ENCODE peak calls at places on chromosomes 12 and 14, in seven cellular contexts. One of them, this sample, is unnamed.

GRCh38 chr12:3961573-3961972 is 88.4 kb upstream of the PARP11 start:
- DNase-seq in IMR-90: no peak
- DNase-seq in H9: no peak
- DNase-seq in H1: no peak
- DNase-seq in neuronal stem cell: no peak
- DNase-seq in mesenchymal stem cell: no peak
- DNase-seq in trophoblast cell: no peak
- DNase-seq in this sample: no peak

GRCh38 chr12:99920561-99920960 is 64.2 kb downstream of the ANKS1B start:
- DNase-seq in IMR-90: no peak
- DNase-seq in H9: no peak
- DNase-seq in H1: no peak
- DNase-seq in neuronal stem cell: no peak
- DNase-seq in mesenchymal stem cell: no peak
- DNase-seq in trophoblast cell: no peak
- DNase-seq in this sample: peak; percentile 28

GRCh38 chr12:28539691-28540323 is 349.6 kb downstream of the CCDC91 start:
- DNase-seq in IMR-90: no peak
- DNase-seq in H9: no peak
- DNase-seq in H1: no peak
- DNase-seq in neuronal stem cell: no peak
- DNase-seq in mesenchymal stem cell: no peak
- DNase-seq in trophoblast cell: no peak
- DNase-seq in this sample: no peak

GRCh38 chr14:50360093-50360492 is 36.6 kb downstream of the CDKL1 start:
- DNase-seq in IMR-90: no peak
- DNase-seq in H9: no peak
- DNase-seq in H1: no peak
- DNase-seq in neuronal stem cell: no peak
- DNase-seq in mesenchymal stem cell: no peak
- DNase-seq in trophoblast cell: no peak
- DNase-seq in this sample: no peak

GRCh38 chr14:69900603-69901002 is 21.4 kb downstream of the SMOC1 start:
- DNase-seq in IMR-90: no peak
- DNase-seq in H9: no peak
- DNase-seq in H1: no peak
- DNase-seq in neuronal stem cell: no peak
- DNase-seq in mesenchymal stem cell: no peak
- DNase-seq in trophoblast cell: no peak
- DNase-seq in this sample: no peak

GRCh38 chr12:96194572-96194889 is 356 bp downstream of the ELK3 start:
- DNase-seq in IMR-90: no peak
- DNase-seq in H9: no peak
- DNase-seq in H1: no peak
- DNase-seq in neuronal stem cell: no peak
- DNase-seq in mesenchymal stem cell: no peak
- DNase-seq in trophoblast cell: no peak
- DNase-seq in this sample: no peak

GRCh38 chr14:55556929-55557623 is 22.9 kb upstream of the KTN1 start:
- DNase-seq in IMR-90: peak; percentile 84
- DNase-seq in H9: no peak
- DNase-seq in H1: no peak
- DNase-seq in neuronal stem cell: no peak
- DNase-seq in mesenchymal stem cell: peak; percentile 77
- DNase-seq in trophoblast cell: peak; percentile 26
- DNase-seq in this sample: peak; percentile 20

GRCh38 chr14:75334191-75335051 is 55.8 kb downstream of the FOS start:
- DNase-seq in IMR-90: peak; percentile 3
- DNase-seq in H9: no peak
- DNase-seq in H1: no peak
- DNase-seq in neuronal stem cell: no peak
- DNase-seq in mesenchymal stem cell: peak; percentile 82
- DNase-seq in trophoblast cell: no peak
- DNase-seq in this sample: no peak

GRCh38 chr12:126509587-126509986 is 1444.4 kb downstream of the AACS start:
- DNase-seq in IMR-90: no peak
- DNase-seq in H9: no peak
- DNase-seq in H1: no peak
- DNase-seq in neuronal stem cell: no peak
- DNase-seq in mesenchymal stem cell: no peak
- DNase-seq in trophoblast cell: no peak
- DNase-seq in this sample: no peak

GRCh38 chr12:10256064-10256463 is 43.4 kb downstream of the GABARAPL1 start:
- DNase-seq in IMR-90: no peak
- DNase-seq in H9: no peak
- DNase-seq in H1: no peak
- DNase-seq in neuronal stem cell: no peak
- DNase-seq in mesenchymal stem cell: no peak
- DNase-seq in trophoblast cell: no peak
- DNase-seq in this sample: no peak

GRCh38 chr12:70711831-70712230 is 74.6 kb upstream of the PTPRB start:
- DNase-seq in IMR-90: no peak
- DNase-seq in H9: no peak
- DNase-seq in H1: no peak
- DNase-seq in neuronal stem cell: no peak
- DNase-seq in mesenchymal stem cell: no peak
- DNase-seq in trophoblast cell: no peak
- DNase-seq in this sample: no peak

GRCh38 chr14:105045710-105046326 is 19.4 kb downstream of the GPR132 start:
- DNase-seq in IMR-90: peak; percentile 74
- DNase-seq in H9: peak; percentile 89
- DNase-seq in H1: no peak
- DNase-seq in neuronal stem cell: peak; percentile 85
- DNase-seq in mesenchymal stem cell: peak; percentile 78
- DNase-seq in trophoblast cell: peak; percentile 80
- DNase-seq in this sample: peak; percentile 81

GRCh38 chr12:3727877-3728632 is 24.9 kb downstream of the CRACR2A start:
- DNase-seq in IMR-90: peak; percentile 33
- DNase-seq in H9: no peak
- DNase-seq in H1: no peak
- DNase-seq in neuronal stem cell: no peak
- DNase-seq in mesenchymal stem cell: peak; percentile 89
- DNase-seq in trophoblast cell: no peak
- DNase-seq in this sample: peak; percentile 44

GRCh38 chr12:59940676-59941342 is 345.0 kb downstream of the SLC16A7 start:
- DNase-seq in IMR-90: no peak
- DNase-seq in H9: no peak
- DNase-seq in H1: no peak
- DNase-seq in neuronal stem cell: no peak
- DNase-seq in mesenchymal stem cell: no peak
- DNase-seq in trophoblast cell: no peak
- DNase-seq in this sample: peak; percentile 48

GRCh38 chr12:113222730-113223531 is 1.7 kb downstream of the TPCN1 start:
- DNase-seq in IMR-90: peak; percentile 92
- DNase-seq in H9: no peak
- DNase-seq in H1: no peak
- DNase-seq in neuronal stem cell: no peak
- DNase-seq in mesenchymal stem cell: peak; percentile 99
- DNase-seq in trophoblast cell: no peak
- DNase-seq in this sample: no peak

GRCh38 chr12:53963434-53964314 is 9.0 kb downstream of the HOXC12 start:
- DNase-seq in IMR-90: no peak
- DNase-seq in H9: no peak
- DNase-seq in H1: no peak
- DNase-seq in neuronal stem cell: no peak
- DNase-seq in mesenchymal stem cell: no peak
- DNase-seq in trophoblast cell: no peak
- DNase-seq in this sample: no peak

GRCh38 chr12:12081836-12082497 is 11.2 kb downstream of the BCL2L14 start:
- DNase-seq in IMR-90: peak; percentile 55
- DNase-seq in H9: peak; percentile 45
- DNase-seq in H1: no peak
- DNase-seq in neuronal stem cell: peak; percentile 20
- DNase-seq in mesenchymal stem cell: peak; percentile 77
- DNase-seq in trophoblast cell: no peak
- DNase-seq in this sample: peak; percentile 74

DNA sequence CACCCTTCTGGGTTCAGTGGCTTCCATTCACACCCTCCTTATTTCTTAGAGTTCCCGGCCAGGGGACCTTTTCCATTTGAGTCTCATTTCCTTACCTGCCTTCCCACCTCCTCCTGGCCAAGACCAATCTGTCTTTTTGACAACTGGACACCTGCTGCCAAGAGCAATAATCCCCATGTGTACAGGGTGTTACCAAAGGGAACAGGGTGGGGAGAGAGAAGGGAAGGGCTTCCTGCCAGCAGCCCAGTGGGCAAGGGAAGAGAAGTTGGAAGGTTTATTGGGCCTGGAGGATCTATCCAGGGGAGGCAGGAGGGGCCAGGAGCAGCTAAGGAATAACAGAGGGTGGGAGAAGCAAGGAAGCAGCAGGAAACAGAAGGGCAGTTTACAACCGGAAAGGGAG is 346.2 kb downstream of the C12orf75 start:
- DNase-seq in IMR-90: no peak
- DNase-seq in H9: no peak
- DNase-seq in H1: no peak
- DNase-seq in neuronal stem cell: no peak
- DNase-seq in mesenchymal stem cell: no peak
- DNase-seq in trophoblast cell: no peak
- DNase-seq in this sample: no peak
- H3K18ac ChIP-seq in IMR-90: no peak overlapping the region
- H3K18ac ChIP-seq in H9: no peak overlapping the region
- H3K18ac ChIP-seq in H1: no peak overlapping the region
- H3K18ac ChIP-seq in neuronal stem cell: no peak overlapping the region
- H3K18ac ChIP-seq in mesenchymal stem cell: no peak overlapping the region
- H3K18ac ChIP-seq in trophoblast cell: no peak overlapping the region
- H3K18ac ChIP-seq in this sample: no peak overlapping the region

DNA sequence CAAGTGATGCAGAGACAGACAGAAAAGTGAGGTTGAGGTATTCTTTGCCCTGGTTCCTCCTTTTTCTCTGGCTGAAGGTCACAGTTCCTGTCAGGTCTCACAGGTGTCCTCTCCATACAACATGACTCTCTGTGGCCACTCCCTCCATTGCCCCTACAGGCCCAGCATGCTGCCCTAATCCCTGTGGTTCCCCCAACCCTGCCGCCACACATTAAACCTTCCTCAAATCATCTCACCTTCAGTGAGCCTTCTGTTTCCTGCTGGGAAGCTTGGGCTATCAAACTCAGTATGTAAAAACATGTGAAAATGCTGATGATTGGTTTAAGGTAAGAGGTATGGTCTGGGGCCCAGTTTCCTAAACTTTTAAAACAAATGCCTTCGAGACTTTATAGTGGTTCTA is 159.0 kb upstream of the E2F7 start:
- DNase-seq in IMR-90: no peak
- DNase-seq in H9: no peak
- DNase-seq in H1: no peak
- DNase-seq in neuronal stem cell: no peak
- DNase-seq in mesenchymal stem cell: no peak
- DNase-seq in trophoblast cell: no peak
- DNase-seq in this sample: peak; percentile 61
- H3K18ac ChIP-seq in IMR-90: no peak overlapping the region
- H3K18ac ChIP-seq in H9: no peak overlapping the region
- H3K18ac ChIP-seq in H1: no peak overlapping the region
- H3K18ac ChIP-seq in neuronal stem cell: no peak overlapping the region
- H3K18ac ChIP-seq in mesenchymal stem cell: no peak overlapping the region
- H3K18ac ChIP-seq in trophoblast cell: no peak overlapping the region
- H3K18ac ChIP-seq in this sample: no peak overlapping the region

GRCh38 chr14:58864751-58865519 is 227.2 kb downstream of the DACT1 start:
- DNase-seq in IMR-90: peak; percentile 82
- DNase-seq in H9: no peak
- DNase-seq in H1: no peak
- DNase-seq in neuronal stem cell: no peak
- DNase-seq in mesenchymal stem cell: peak; percentile 70
- DNase-seq in trophoblast cell: no peak
- DNase-seq in this sample: peak; percentile 53

GRCh38 chr14:58862421-58862820 is 224.7 kb downstream of the DACT1 start:
- DNase-seq in IMR-90: no peak
- DNase-seq in H9: no peak
- DNase-seq in H1: no peak
- DNase-seq in neuronal stem cell: no peak
- DNase-seq in mesenchymal stem cell: no peak
- DNase-seq in trophoblast cell: no peak
- DNase-seq in this sample: no peak

GRCh38 chr14:58863576-58864345 is 226.0 kb downstream of the DACT1 start:
- DNase-seq in IMR-90: peak; percentile 18
- DNase-seq in H9: no peak
- DNase-seq in H1: no peak
- DNase-seq in neuronal stem cell: no peak
- DNase-seq in mesenchymal stem cell: peak; percentile 26
- DNase-seq in trophoblast cell: no peak
- DNase-seq in this sample: peak; percentile 68

GRCh38 chr14:58865520-58866281 is 227.9 kb downstream of the DACT1 start:
- DNase-seq in IMR-90: peak; percentile 78
- DNase-seq in H9: no peak
- DNase-seq in H1: no peak
- DNase-seq in neuronal stem cell: no peak
- DNase-seq in mesenchymal stem cell: peak; percentile 9
- DNase-seq in trophoblast cell: peak; percentile 30
- DNase-seq in this sample: no peak

DNA sequence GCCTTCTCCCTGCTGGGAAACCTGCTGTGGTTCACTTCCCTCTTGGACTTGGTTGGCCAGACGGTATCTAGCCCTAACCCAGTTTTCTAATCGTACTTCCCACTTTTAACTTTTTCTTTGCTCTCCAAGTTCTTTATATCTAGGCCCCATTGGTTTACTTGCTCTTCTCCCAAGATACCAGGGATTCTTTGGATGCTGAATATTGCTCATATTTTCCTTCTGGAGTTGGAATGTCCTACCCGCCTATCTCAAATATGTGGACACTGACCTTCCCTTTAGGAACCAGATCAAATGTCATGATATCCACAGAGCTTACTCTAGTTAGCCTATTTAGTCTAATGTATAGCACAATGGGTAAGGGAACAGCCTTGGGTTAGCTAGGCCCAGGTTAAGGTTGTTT is 228.6 kb downstream of the DACT1 start:
- DNase-seq in IMR-90: no peak
- DNase-seq in H9: no peak
- DNase-seq in H1: no peak
- DNase-seq in neuronal stem cell: no peak
- DNase-seq in mesenchymal stem cell: no peak
- DNase-seq in trophoblast cell: peak; percentile 47
- DNase-seq in this sample: peak; percentile 17
- H3K18ac ChIP-seq in IMR-90: peak overlapping the region; percentile 79
- H3K18ac ChIP-seq in H9: no peak overlapping the region
- H3K18ac ChIP-seq in H1: no peak overlapping the region
- H3K18ac ChIP-seq in neuronal stem cell: no peak overlapping the region
- H3K18ac ChIP-seq in mesenchymal stem cell: no peak overlapping the region
- H3K18ac ChIP-seq in trophoblast cell: no peak overlapping the region
- H3K18ac ChIP-seq in this sample: no peak overlapping the region

GRCh38 chr12:75855360-75855759 is 176.2 kb downstream of the PHLDA1 start:
- DNase-seq in IMR-90: no peak
- DNase-seq in H9: no peak
- DNase-seq in H1: no peak
- DNase-seq in neuronal stem cell: no peak
- DNase-seq in mesenchymal stem cell: no peak
- DNase-seq in trophoblast cell: no peak
- DNase-seq in this sample: no peak
- H3K18ac ChIP-seq in IMR-90: no peak overlapping the region
- H3K18ac ChIP-seq in H9: no peak overlapping the region
- H3K18ac ChIP-seq in H1: no peak overlapping the region
- H3K18ac ChIP-seq in neuronal stem cell: no peak overlapping the region
- H3K18ac ChIP-seq in mesenchymal stem cell: no peak overlapping the region
- H3K18ac ChIP-seq in trophoblast cell: no peak overlapping the region
- H3K18ac ChIP-seq in this sample: no peak overlapping the region